ENCODE peak calls at places on chromosome 14, in five cellular contexts. One of them, this sample, is unnamed.
A peak's percentile ranks its signal among the peaks of the same experiment; 100 is the strongest.

GRCh38 chr14:94685166-94685581 is 73.0 kb downstream of the SERPINA3 start:
- DNase-seq in mesenteric fat pad: peak; percentile 79
- DNase-seq in NCI-H1694: peak; percentile 29
- DNase-seq in pons: no peak
- DNase-seq in cardiac fibroblast: no peak
- DNase-seq in this sample: no peak

GRCh38 chr14:20262642-20263128 is 23.6 kb downstream of the OR11H4 start:
- DNase-seq in mesenteric fat pad: no peak
- DNase-seq in pons: no peak
- DNase-seq in NCI-H1694: no peak
- DNase-seq in cardiac fibroblast: peak; percentile 53
- DNase-seq in this sample: peak; percentile 84

GRCh38 chr14:95319312-95320075 is at the start of gene CLMN:
- DNase-seq in pons: no peak
- DNase-seq in cardiac fibroblast: peak; percentile 25
- DNase-seq in NCI-H1694: peak; percentile 52
- DNase-seq in mesenteric fat pad: no peak
- DNase-seq in this sample: peak; percentile 16

GRCh38 chr14:92690171-92691011 is 58.0 kb downstream of the LGMN start:
- DNase-seq in pons: no peak
- DNase-seq in mesenteric fat pad: no peak
- DNase-seq in cardiac fibroblast: peak; percentile 72
- DNase-seq in NCI-H1694: peak; percentile 87
- DNase-seq in this sample: peak; percentile 23

GRCh38 chr14:106556665-106557289 is 1030.4 kb downstream of the TMEM121 start:
- DNase-seq in mesenteric fat pad: no peak
- DNase-seq in NCI-H1694: peak; percentile 48
- DNase-seq in cardiac fibroblast: no peak
- DNase-seq in pons: no peak
- DNase-seq in this sample: peak; percentile 34

GRCh38 chr14:103943673-103944072 is 1.3 kb upstream of the RD3L start:
- DNase-seq in NCI-H1694: no peak
- DNase-seq in mesenteric fat pad: no peak
- DNase-seq in cardiac fibroblast: no peak
- DNase-seq in pons: no peak
- DNase-seq in this sample: no peak

GRCh38 chr14:75401356-75401755 is 26.5 kb upstream of the JDP2 start:
- DNase-seq in pons: no peak
- DNase-seq in mesenteric fat pad: no peak
- DNase-seq in NCI-H1694: no peak
- DNase-seq in cardiac fibroblast: peak; percentile 80
- DNase-seq in this sample: no peak

GRCh38 chr14:100159107-100159864 is at the start of gene DEGS2:
- DNase-seq in NCI-H1694: no peak
- DNase-seq in cardiac fibroblast: no peak
- DNase-seq in mesenteric fat pad: no peak
- DNase-seq in pons: no peak
- DNase-seq in this sample: no peak

GRCh38 chr14:21748869-21749303 is 75.3 kb upstream of the OR4E1 start:
- DNase-seq in pons: peak; percentile 79
- DNase-seq in cardiac fibroblast: peak; percentile 39
- DNase-seq in NCI-H1694: peak; percentile 35
- DNase-seq in mesenteric fat pad: no peak
- DNase-seq in this sample: peak; percentile 4

GRCh38 chr14:76257111-76257803 is 105.5 kb downstream of the GPATCH2L start:
- DNase-seq in mesenteric fat pad: no peak
- DNase-seq in cardiac fibroblast: peak; percentile 85
- DNase-seq in NCI-H1694: no peak
- DNase-seq in pons: no peak
- DNase-seq in this sample: no peak

GRCh38 chr14:104116544-104117340 is 21.6 kb upstream of the KIF26A start:
- DNase-seq in NCI-H1694: no peak
- DNase-seq in mesenteric fat pad: no peak
- DNase-seq in pons: no peak
- DNase-seq in cardiac fibroblast: no peak
- DNase-seq in this sample: no peak

GRCh38 chr14:93073366-93073722 is 42.4 kb downstream of the ITPK1 start:
- DNase-seq in mesenteric fat pad: no peak
- DNase-seq in pons: peak; percentile 65
- DNase-seq in NCI-H1694: no peak
- DNase-seq in cardiac fibroblast: no peak
- DNase-seq in this sample: no peak